ENCODE peak calls at places on chromosomes 4 and X, in four cellular contexts. C is NB4, S is NCI-H2029, R is astrocyte of the spinal cord. Y is an unnamed sample.

GRCh38 chr4:139297001-139297410 is 4.3 kb upstream of the NAA15 start:
- DNase-seq in R (no peak), C (peak), S (no peak), Y (peak)

GRCh38 chr4:82517043-82517442 is 44.7 kb downstream of the TMEM150C start:
- DNase-seq in S (peak), R (peak), C (no peak), Y (peak)

GRCh38 chr4:111633663-111634266 is 511.5 kb upstream of the FAM241A start:
- DNase-seq in R (no peak), S (no peak), C (no peak), Y (no peak)

GRCh38 chr4:148716361-148717063 is 274.3 kb upstream of the NR3C2 start:
- DNase-seq in C (no peak), S (no peak), R (no peak), Y (peak)

GRCh38 chr4:18209448-18209847 is 187.9 kb upstream of the LCORL start:
- DNase-seq in S (no peak), C (no peak), R (no peak), Y (no peak)

GRCh38 chr4:132809298-132810032 is 339.6 kb upstream of the PCDH10 start:
- DNase-seq in R (no peak), C (peak), S (no peak), Y (no peak)

GRCh38 chr4:174545268-174545667 is 23.0 kb upstream of the HPGD start:
- DNase-seq in S (no peak), C (no peak), R (no peak), Y (no peak)

GRCh38 chr4:170374770-170375169 is 285.0 kb upstream of the AADAT start:
- DNase-seq in C (peak), R (no peak), S (no peak), Y (peak)

GRCh38 chrX:154411981-154412340 is 622 bp downstream of the TAFAZZIN start:
- DNase-seq in C (peak), R (peak), S (peak), Y (peak)

GRCh38 chrX:122094611-122095010 is 1047.2 kb downstream of the GLUD2 start:
- DNase-seq in R (peak), C (no peak), S (no peak), Y (no peak)

GRCh38 chr4:189048119-189048518 is 892.6 kb upstream of the FRG1 start:
- DNase-seq in C (no peak), S (no peak), R (no peak), Y (no peak)

GRCh38 chr4:145423017-145423708 is 58.5 kb upstream of the SMAD1 start:
- DNase-seq in S (no peak), R (no peak), C (no peak), Y (no peak)

GRCh38 chr4:41784191-41784979 is 35.9 kb upstream of the PHOX2B start:
- DNase-seq in R (no peak), C (no peak), S (no peak), Y (no peak)

GRCh38 chr4:83618991-83619390 is 83.1 kb downstream of the GPAT3 start:
- DNase-seq in R (peak), C (peak), S (no peak), Y (peak)

GRCh38 chrX:80173261-80173660 is 158.7 kb downstream of the TBX22 start:
- DNase-seq in R (no peak), C (no peak), S (no peak), Y (no peak)

GRCh38 chr4:126899382-126899801 is 733.4 kb upstream of the INTU start:
- DNase-seq in R (peak), C (no peak), S (no peak), Y (peak)

GRCh38 chr4:57147335-57148060 is 37.3 kb upstream of the IGFBP7 start:
- DNase-seq in S (no peak), R (peak), C (no peak), Y (peak)

GRCh38 chrX:53895270-53895669 is 149.0 kb downstream of the PHF8 start:
- DNase-seq in R (no peak), C (no peak), S (no peak), Y (no peak)

GRCh38 chrX:118588715-118589114 is 93.1 kb downstream of the DOCK11 start:
- DNase-seq in R (no peak), S (no peak), C (no peak), Y (no peak)

GRCh38 chr4:99710681-99711345 is 53.2 kb upstream of the C4orf54 start:
- DNase-seq in R (no peak), C (no peak), S (no peak), Y (peak)

GRCh38 chrX:46953137-46953527 is 40.9 kb downstream of the JADE3 start:
- DNase-seq in C (peak), S (no peak), R (peak), Y (no peak)

GRCh38 chr4:2168469-2169319 is 73.2 kb downstream of the HAUS3 start:
- DNase-seq in R (no peak), C (no peak), S (no peak), Y (no peak)

GRCh38 chr4:118270492-118270891 is 82.3 kb downstream of the PRSS12 start:
- DNase-seq in C (peak), S (peak), R (peak), Y (peak)

GRCh38 chr4:103415801-103416200 is 217.7 kb upstream of the CENPE start:
- DNase-seq in C (no peak), R (no peak), S (no peak), Y (peak)

GRCh38 chr4:112296949-112297483 is at the start of gene ALPK1:
- DNase-seq in C (peak), R (peak), S (no peak), Y (peak)

GRCh38 chr4:118865091-118865708 is 23.5 kb upstream of the SYNPO2 start:
- DNase-seq in C (peak), S (peak), R (peak), Y (peak)

GRCh38 chrX:154374361-154375155 is at the start of gene FLNA:
- DNase-seq in R (no peak), C (peak), S (no peak), Y (no peak)

GRCh38 chrX:11334165-11334564 is 41.0 kb downstream of the AMELX start:
- DNase-seq in S (no peak), R (no peak), C (no peak), Y (no peak)

GRCh38 chr4:8836664-8837171 is 34.9 kb downstream of the HMX1 start:
- DNase-seq in R (no peak), C (no peak), S (no peak), Y (no peak)

GRCh38 chr4:173917255-173917960 is 366.1 kb downstream of the FBXO8 start:
- DNase-seq in C (no peak), R (peak), S (no peak), Y (no peak)

GRCh38 chr4:99166544-99166943 is 22.4 kb upstream of the ADH4 start:
- DNase-seq in C (no peak), R (no peak), S (no peak), Y (no peak)

GRCh38 chr4:176066757-176067156 is 1.1 kb downstream of the WDR17 start:
- DNase-seq in R (no peak), C (no peak), S (no peak), Y (no peak)

GRCh38 chr4:1592179-1593037 is 91.7 kb downstream of the FAM53A start:
- DNase-seq in S (no peak), C (no peak), R (no peak), Y (no peak)

GRCh38 chr4:55534306-55534705 is 12.4 kb downstream of the CLOCK start:
- DNase-seq in C (no peak), S (no peak), R (no peak), Y (no peak)